ENCODE peak calls at places on chromosome 21, in five cellular contexts. E, B, Z, D and G are unnamed samples.

GRCh38 chr21:45570826-45571601 is 28.8 kb upstream of the SLC19A1 start:
- DNase-seq in E (no peak), B (no peak), D (no peak), Z (peak), G (peak)

GRCh38 chr21:45054927-45055612 is 19.3 kb upstream of the ADARB1 start:
- DNase-seq in Z (no peak), B (no peak), E (no peak), D (no peak), G (no peak)

GRCh38 chr21:17758703-17759102 is 60.5 kb downstream of the C21orf91 start:
- DNase-seq in B (no peak), D (no peak), E (no peak), Z (no peak), G (no peak)

GRCh38 chr21:15749045-15749867 is 19.5 kb downstream of the USP25 start:
- DNase-seq in Z (peak), D (no peak), E (no peak), B (no peak), G (peak)

GRCh38 chr21:38327984-38328383 is 71.2 kb downstream of the KCNJ15 start:
- DNase-seq in E (no peak), B (peak), Z (peak), D (no peak), G (peak)

GRCh38 chr21:34534522-34534921 is 22.5 kb upstream of the KCNE1 start:
- DNase-seq in E (no peak), B (peak), Z (peak), D (no peak), G (peak)

GRCh38 chr21:44426663-44427191 is 28.6 kb upstream of the LRRC3 start:
- DNase-seq in B (no peak), Z (no peak), D (no peak), E (no peak), G (no peak)

GRCh38 chr21:37603129-37603528 is 236.6 kb downstream of the DYRK1A start:
- DNase-seq in D (no peak), E (no peak), Z (no peak), B (no peak), G (no peak)

GRCh38 chr21:14358775-14359174 is 24.2 kb downstream of the HSPA13 start:
- DNase-seq in E (no peak), Z (peak), B (peak), D (no peak), G (no peak)

GRCh38 chr21:45517249-45518065 is 24.8 kb downstream of the SLC19A1 start:
- DNase-seq in B (no peak), Z (peak), E (no peak), D (no peak), G (no peak)

GRCh38 chr21:43851593-43851992 is 13.4 kb upstream of the AGPAT3 start:
- DNase-seq in Z (no peak), D (no peak), B (no peak), E (no peak), G (no peak)

GRCh38 chr21:44977616-44978340 is 37.9 kb downstream of the SLX9 start:
- DNase-seq in Z (no peak), E (no peak), D (no peak), B (no peak), G (no peak)

GRCh38 chr21:42381347-42381984 is 14.4 kb downstream of the TMPRSS3 start:
- DNase-seq in B (peak), Z (peak), E (no peak), D (peak), G (peak)

GRCh38 chr21:45064618-45065399 is 9.6 kb upstream of the ADARB1 start:
- DNase-seq in E (no peak), B (no peak), Z (no peak), D (no peak), G (no peak)

GRCh38 chr21:35843911-35844667 is 216.2 kb downstream of the SETD4 start:
- DNase-seq in D (no peak), Z (no peak), E (no peak), B (no peak), G (no peak)

GRCh38 chr21:33817663-33818433 is 97.8 kb downstream of the ATP5PO start:
- DNase-seq in E (no peak), D (no peak), Z (no peak), B (no peak), G (no peak)

GRCh38 chr21:45540601-45540970 is 1.7 kb downstream of the SLC19A1 start:
- DNase-seq in E (no peak), Z (no peak), B (no peak), D (no peak), G (no peak)

GRCh38 chr21:19440792-19441494 is 1037.4 kb upstream of the TMPRSS15 start:
- DNase-seq in D (no peak), Z (no peak), E (no peak), B (no peak), G (no peak)